ENCODE peak calls at places on chromosomes 3 and 15, in five cellular contexts. H is GM12878, T is K562, E is H1, V is HepG2. O is an unnamed sample.

GRCh38 chr3:112822116-112823055 is 24.3 kb downstream of the CD200R1L start:
- DNase-seq in H (no peak), T (no peak), E (no peak), V (no peak), O (no peak)

GRCh38 chr15:58457466-58457965 is 25.7 kb downstream of the LIPC start:
- DNase-seq in H (peak; percentile 88), T (peak; percentile 34), E (no peak), V (no peak), O (no peak)

GRCh38 chr3:178277605-178278004 is 258.6 kb upstream of the KCNMB2 start:
- DNase-seq in H (no peak), T (no peak), E (no peak), V (no peak), O (no peak)

GRCh38 chr3:157023211-157023610 is 136.7 kb downstream of the CCNL1 start:
- DNase-seq in H (no peak), T (no peak), E (no peak), V (no peak), O (no peak)

GRCh38 chr3:149382091-149382467 is 4.6 kb upstream of the TM4SF1 start:
- DNase-seq in H (no peak), T (no peak), E (no peak), V (no peak), O (no peak)

GRCh38 chr15:59917504-59918157 is 86.5 kb upstream of the FOXB1 start:
- DNase-seq in H (peak; percentile 8), T (peak; percentile 43), E (peak; percentile 56), V (peak; percentile 50), O (peak; percentile 90)

GRCh38 chr3:151804267-151804666 is 9.6 kb upstream of the AADAC start:
- DNase-seq in H (no peak), T (no peak), E (no peak), V (no peak), O (no peak)

GRCh38 chr15:68618339-68619302 is 39.8 kb downstream of the CORO2B start:
- DNase-seq in H (no peak), T (no peak), E (no peak), V (no peak), O (no peak)

GRCh38 chr3:30353711-30354467 is 252.5 kb upstream of the TGFBR2 start:
- DNase-seq in H (peak; percentile 24), T (no peak), E (no peak), V (no peak), O (no peak)

GRCh38 chr3:141863497-141863896 is 12.9 kb upstream of the ATP1B3 start:
- DNase-seq in H (no peak), T (no peak), E (no peak), V (no peak), O (no peak)

GRCh38 chr3:70065666-70066253 is 66.2 kb downstream of the SAMMSON start:
- DNase-seq in H (no peak), T (no peak), E (no peak), V (no peak), O (peak; percentile 37)

GRCh38 chr15:49135342-49135857 is 20.0 kb downstream of the COPS2 start:
- DNase-seq in H (no peak), T (no peak), E (no peak), V (no peak), O (no peak)

GRCh38 chr3:101070260-101071121 is 77.3 kb upstream of the ABI3BP start:
- DNase-seq in H (peak; percentile 7), T (peak; percentile 36), E (peak; percentile 75), V (peak; percentile 31), O (peak; percentile 92)

GRCh38 chr15:31440754-31441298 is 114.2 kb downstream of the KLF13 start:
- DNase-seq in H (no peak), T (peak; percentile 27), E (no peak), V (no peak), O (no peak)

GRCh38 chr3:159829056-159829995 is 159.3 kb upstream of the IL12A start:
- DNase-seq in H (no peak), T (no peak), E (no peak), V (peak; percentile 20), O (no peak)

GRCh38 chr3:197022405-197023231 is 7.0 kb downstream of the MELTF start:
- DNase-seq in H (no peak), T (no peak), E (no peak), V (no peak), O (no peak)

GRCh38 chr3:99410789-99411311 is 227.5 kb upstream of the COL8A1 start:
- DNase-seq in H (peak; percentile 48), T (no peak), E (no peak), V (no peak), O (no peak)

GRCh38 chr15:92646216-92646615 is 9.4 kb downstream of the FAM174B start:
- DNase-seq in H (no peak), T (no peak), E (no peak), V (no peak), O (no peak)

GRCh38 chr3:37290551-37290950 is 116.2 kb upstream of the LRRFIP2 start:
- DNase-seq in H (no peak), T (no peak), E (no peak), V (no peak), O (no peak)

GRCh38 chr3:22103423-22103822 is 352.4 kb upstream of the ZNF385D start:
- DNase-seq in H (no peak), T (no peak), E (no peak), V (no peak), O (no peak)

DNA sequence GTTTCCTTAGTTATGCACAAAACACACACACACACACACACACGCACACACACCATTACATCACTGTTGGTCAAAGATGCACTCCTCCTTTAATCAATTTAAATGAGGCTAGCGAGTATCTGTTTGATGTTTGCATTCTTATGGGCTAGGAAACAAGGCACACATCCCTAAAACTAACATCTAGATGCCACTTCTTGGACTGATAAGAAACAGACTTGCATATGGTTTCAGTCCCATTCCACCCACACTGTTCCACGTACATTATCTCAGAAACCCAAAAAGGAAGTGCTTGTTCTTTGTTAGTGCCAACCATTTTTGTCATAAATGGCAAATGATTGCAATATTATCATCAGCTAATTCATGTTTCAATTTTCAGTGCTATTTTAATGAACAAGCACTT is 69.5 kb downstream of the CCR1 start:
- DNase-seq in H (no peak), T (no peak), E (no peak), V (no peak), O (no peak)
- TF ChIP-seq ATF2 in H (no peak), T (no peak), E (no peak), V (no peak), O (no peak)

GRCh38 chr3:134312873-134313838 is 61.1 kb downstream of the AMOTL2 start:
- DNase-seq in H (no peak), T (peak; percentile 60), E (no peak), V (peak; percentile 62), O (peak; percentile 85)
- TF ChIP-seq ATF2 in H (no peak), T (no peak), E (peak; percentile 40), V (no peak), O (no peak)

DNA sequence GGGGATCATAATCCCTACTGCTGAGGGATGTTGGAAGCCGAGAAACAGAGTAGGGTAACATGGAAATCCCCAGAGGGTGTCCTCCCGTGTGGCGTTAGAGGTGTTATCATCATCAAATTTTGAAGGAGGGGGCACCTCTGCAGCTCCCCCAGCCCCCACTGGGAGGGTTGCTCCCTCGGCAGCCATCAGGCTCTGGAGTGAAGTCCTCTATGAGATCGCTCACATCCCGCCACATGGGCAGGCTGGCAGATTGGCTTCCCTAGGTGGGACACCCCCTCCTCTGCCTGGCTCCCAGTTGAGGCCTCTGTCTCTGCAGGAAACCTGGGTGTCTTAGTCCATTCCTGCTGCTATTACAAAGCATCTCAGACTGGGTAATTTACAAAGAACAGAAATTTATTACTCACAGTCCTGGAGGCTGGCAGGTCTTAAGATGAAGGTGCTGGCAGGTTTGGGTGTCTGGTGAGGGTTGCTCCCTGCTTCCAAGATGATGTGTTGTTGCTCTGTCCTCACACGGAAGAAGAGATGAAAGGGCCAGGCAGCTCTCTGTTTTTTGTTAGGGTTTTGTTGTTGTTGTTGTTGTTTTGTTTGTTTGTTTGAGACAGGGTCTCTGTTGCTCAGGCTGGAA is 120.5 kb downstream of the NUP210 start:
- DNase-seq in H (no peak), T (no peak), E (no peak), V (no peak), O (no peak)
- TF ChIP-seq ATF2 in H (no peak), T (no peak), E (no peak), V (no peak), O (no peak)

GRCh38 chr3:52244061-52244628 is 1.4 kb upstream of the PPM1M start:
- DNase-seq in H (peak; percentile 85), T (no peak), E (no peak), V (no peak), O (no peak)
- TF ChIP-seq ATF2 in H (no peak), T (no peak), E (no peak), V (no peak), O (no peak)

GRCh38 chr3:41174703-41174964 is 24.7 kb upstream of the CTNNB1 start:
- DNase-seq in H (no peak), T (no peak), E (no peak), V (no peak), O (no peak)

GRCh38 chr3:41173926-41174702 is 25.2 kb upstream of the CTNNB1 start:
- DNase-seq in H (no peak), T (no peak), E (no peak), V (no peak), O (no peak)

GRCh38 chr3:41176554-41176953 is 22.8 kb upstream of the CTNNB1 start:
- DNase-seq in H (no peak), T (no peak), E (no peak), V (no peak), O (no peak)

GRCh38 chr3:41180396-41180795 is 18.9 kb upstream of the CTNNB1 start:
- DNase-seq in H (no peak), T (no peak), E (no peak), V (no peak), O (no peak)

GRCh38 chr3:41175365-41175764 is 23.9 kb upstream of the CTNNB1 start:
- DNase-seq in H (no peak), T (no peak), E (no peak), V (no peak), O (no peak)
- TF ChIP-seq ATF2 in H (no peak), T (no peak), E (no peak), V (no peak), O (no peak)

DNA sequence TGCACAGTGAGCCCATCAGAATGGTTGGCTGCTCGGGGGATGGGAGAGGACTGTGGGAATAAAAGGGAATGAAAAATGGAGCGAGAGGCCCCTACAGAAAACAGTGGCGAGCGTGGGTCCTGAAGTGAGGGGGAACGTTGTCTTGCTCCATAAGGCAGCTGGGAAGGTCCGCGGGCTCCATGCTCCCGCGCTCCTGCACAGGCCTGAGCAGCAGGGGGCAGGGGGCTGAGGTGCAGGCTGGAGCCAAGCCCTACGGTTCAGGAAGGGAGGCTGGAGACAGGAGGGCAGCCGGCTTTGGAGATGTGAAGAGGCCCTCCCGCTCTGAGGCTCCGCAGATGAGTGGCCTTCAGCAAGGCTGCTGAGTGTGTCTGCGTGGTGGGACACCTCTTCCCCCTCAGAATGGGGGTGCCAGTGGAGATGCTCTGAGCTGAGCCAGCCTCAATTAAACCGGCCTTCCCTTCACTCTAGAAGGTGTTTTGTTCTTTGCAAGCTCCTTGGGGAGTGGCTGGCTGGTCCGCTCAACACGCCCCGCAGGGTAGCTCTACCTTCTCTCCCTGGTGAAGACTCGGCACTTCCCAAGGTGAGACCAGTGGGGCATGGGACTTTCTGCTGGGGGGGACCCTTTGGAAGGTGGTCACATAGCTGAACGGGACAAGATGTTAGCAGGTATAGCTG is 208.0 kb downstream of the XXYLT1 start:
- DNase-seq in H (no peak), T (no peak), E (no peak), V (no peak), O (no peak)
- TF ChIP-seq ATF2 in H (no peak), T (no peak), E (no peak), V (no peak), O (no peak)